ENCODE peak calls at places on chromosome 20, in eight cellular contexts. One of them, this sample, is unnamed.

GRCh38 chr20:45836841-45837240 is 3.2 kb downstream of the SNX21 start:
- DNase-seq in lung: no peak
- DNase-seq in Peyer's patch: no peak
- DNase-seq in psoas muscle: no peak
- DNase-seq in mucosa of descending colon: no peak
- DNase-seq in GM12878: no peak
- DNase-seq in GM23338: no peak
- DNase-seq in astrocyte: no peak
- DNase-seq in this sample: no peak

GRCh38 chr20:16477632-16478031 is 95.6 kb downstream of the KIF16B start:
- DNase-seq in lung: no peak
- DNase-seq in Peyer's patch: no peak
- DNase-seq in psoas muscle: no peak
- DNase-seq in mucosa of descending colon: no peak
- DNase-seq in GM12878: no peak
- DNase-seq in GM23338: no peak
- DNase-seq in astrocyte: no peak
- DNase-seq in this sample: no peak

GRCh38 chr20:58021481-58021880 is 207.0 kb downstream of the ANKRD60 start:
- DNase-seq in lung: no peak
- DNase-seq in Peyer's patch: no peak
- DNase-seq in psoas muscle: peak
- DNase-seq in mucosa of descending colon: no peak
- DNase-seq in GM12878: no peak
- DNase-seq in GM23338: peak
- DNase-seq in astrocyte: no peak
- DNase-seq in this sample: no peak

GRCh38 chr20:14507711-14508110 is 170.3 kb upstream of the FLRT3 start:
- DNase-seq in lung: no peak
- DNase-seq in Peyer's patch: no peak
- DNase-seq in psoas muscle: no peak
- DNase-seq in mucosa of descending colon: no peak
- DNase-seq in GM12878: no peak
- DNase-seq in GM23338: no peak
- DNase-seq in astrocyte: no peak
- DNase-seq in this sample: no peak

GRCh38 chr20:9218412-9219001 is 149.6 kb downstream of the PLCB4 start:
- DNase-seq in lung: no peak
- DNase-seq in Peyer's patch: no peak
- DNase-seq in psoas muscle: no peak
- DNase-seq in mucosa of descending colon: no peak
- DNase-seq in GM12878: no peak
- DNase-seq in GM23338: no peak
- DNase-seq in astrocyte: peak
- DNase-seq in this sample: no peak

GRCh38 chr20:14553774-14554524 is 216.5 kb upstream of the FLRT3 start:
- DNase-seq in lung: no peak
- DNase-seq in Peyer's patch: no peak
- DNase-seq in psoas muscle: no peak
- DNase-seq in mucosa of descending colon: no peak
- DNase-seq in GM12878: no peak
- DNase-seq in GM23338: no peak
- DNase-seq in astrocyte: peak
- DNase-seq in this sample: no peak

GRCh38 chr20:19070681-19071441 is 141.6 kb upstream of the SLC24A3 start:
- DNase-seq in lung: no peak
- DNase-seq in Peyer's patch: no peak
- DNase-seq in psoas muscle: no peak
- DNase-seq in mucosa of descending colon: no peak
- DNase-seq in GM12878: peak
- DNase-seq in GM23338: no peak
- DNase-seq in astrocyte: no peak
- DNase-seq in this sample: no peak

GRCh38 chr20:5674176-5674660 is 76.0 kb upstream of the SHLD1 start:
- DNase-seq in lung: no peak
- DNase-seq in Peyer's patch: no peak
- DNase-seq in psoas muscle: no peak
- DNase-seq in mucosa of descending colon: no peak
- DNase-seq in GM12878: peak
- DNase-seq in GM23338: no peak
- DNase-seq in astrocyte: peak
- DNase-seq in this sample: peak

GRCh38 chr20:58628491-58629212 is 22.4 kb upstream of the STX16 start:
- DNase-seq in lung: no peak
- DNase-seq in Peyer's patch: no peak
- DNase-seq in psoas muscle: no peak
- DNase-seq in mucosa of descending colon: no peak
- DNase-seq in GM12878: no peak
- DNase-seq in GM23338: no peak
- DNase-seq in astrocyte: no peak
- DNase-seq in this sample: no peak

GRCh38 chr20:20000223-20000968 is 16.8 kb upstream of the NAA20 start:
- DNase-seq in lung: no peak
- DNase-seq in Peyer's patch: no peak
- DNase-seq in psoas muscle: no peak
- DNase-seq in mucosa of descending colon: no peak
- DNase-seq in GM12878: no peak
- DNase-seq in GM23338: no peak
- DNase-seq in astrocyte: no peak
- DNase-seq in this sample: no peak

GRCh38 chr20:2692886-2693285 is 306 bp downstream of the EBF4 start:
- DNase-seq in lung: no peak
- DNase-seq in Peyer's patch: peak
- DNase-seq in psoas muscle: no peak
- DNase-seq in mucosa of descending colon: no peak
- DNase-seq in GM12878: no peak
- DNase-seq in GM23338: no peak
- DNase-seq in astrocyte: no peak
- DNase-seq in this sample: peak

GRCh38 chr20:57653546-57653900 is 33.3 kb upstream of the ZBP1 start:
- DNase-seq in lung: no peak
- DNase-seq in Peyer's patch: peak
- DNase-seq in psoas muscle: peak
- DNase-seq in mucosa of descending colon: no peak
- DNase-seq in GM12878: no peak
- DNase-seq in GM23338: no peak
- DNase-seq in astrocyte: no peak
- DNase-seq in this sample: peak

GRCh38 chr20:10558635-10559187 is 115.1 kb downstream of the JAG1 start:
- DNase-seq in lung: no peak
- DNase-seq in Peyer's patch: no peak
- DNase-seq in psoas muscle: no peak
- DNase-seq in mucosa of descending colon: no peak
- DNase-seq in GM12878: peak
- DNase-seq in GM23338: no peak
- DNase-seq in astrocyte: peak
- DNase-seq in this sample: peak

GRCh38 chr20:1809611-1810510 is 85.3 kb upstream of the SIRPA start:
- DNase-seq in lung: no peak
- DNase-seq in Peyer's patch: no peak
- DNase-seq in psoas muscle: no peak
- DNase-seq in mucosa of descending colon: no peak
- DNase-seq in GM12878: no peak
- DNase-seq in GM23338: no peak
- DNase-seq in astrocyte: peak
- DNase-seq in this sample: no peak

DNA sequence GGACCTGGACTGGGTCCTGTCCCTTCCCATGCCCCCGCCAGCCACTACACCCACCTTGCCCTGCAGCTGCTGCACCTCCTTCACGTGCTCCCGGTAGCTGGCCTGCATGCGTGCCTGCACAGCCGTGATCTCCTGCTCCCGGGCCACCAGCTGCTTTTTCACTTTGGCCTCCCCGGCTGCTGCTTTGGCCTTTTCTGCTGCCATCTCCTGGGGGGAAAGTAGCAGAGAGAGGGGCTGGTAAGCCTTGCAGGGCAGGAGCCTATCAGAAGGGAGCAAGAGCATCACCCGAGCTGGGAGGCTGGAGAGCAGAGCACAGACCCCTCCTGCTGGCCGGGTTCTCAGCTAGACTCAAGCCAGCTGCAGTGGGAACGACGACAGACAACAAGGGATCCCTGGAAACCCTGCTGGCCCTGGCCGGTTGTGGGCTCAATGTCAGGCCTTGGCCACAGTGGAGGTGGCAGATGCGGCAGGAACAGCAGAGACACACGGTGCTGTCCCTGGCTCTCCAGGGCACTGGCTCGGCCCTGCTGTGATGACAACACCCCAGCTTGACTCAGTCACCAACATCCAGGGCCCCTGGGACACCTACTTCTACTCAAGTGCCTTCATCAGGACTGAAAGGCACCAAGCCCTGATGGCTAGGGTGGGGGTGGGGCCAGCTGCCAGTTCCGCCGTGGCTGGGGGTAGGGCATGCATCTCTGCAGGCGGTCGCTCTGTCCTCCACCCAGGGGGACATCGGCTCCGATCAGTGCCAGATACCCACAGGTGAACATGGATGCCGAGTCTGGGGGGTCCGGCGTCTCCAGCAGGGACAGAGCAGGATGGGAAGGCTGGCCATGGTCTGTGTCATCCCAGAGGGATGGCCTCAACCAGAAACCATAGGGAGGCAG is 45.3 kb downstream of the RRBP1 start:
- DNase-seq in lung: no peak
- DNase-seq in Peyer's patch: no peak
- DNase-seq in psoas muscle: no peak
- DNase-seq in mucosa of descending colon: no peak
- DNase-seq in GM12878: no peak
- DNase-seq in GM23338: peak
- DNase-seq in astrocyte: no peak
- DNase-seq in this sample: no peak
- TF ChIP-seq CTCF in lung: no peak
- TF ChIP-seq CTCF in Peyer's patch: no peak
- TF ChIP-seq CTCF in psoas muscle: no peak
- TF ChIP-seq CTCF in mucosa of descending colon: no peak
- TF ChIP-seq CTCF in GM12878: no peak
- TF ChIP-seq CTCF in GM23338: peak
- TF ChIP-seq CTCF in astrocyte: no peak
- TF ChIP-seq CTCF in this sample: no peak

DNA sequence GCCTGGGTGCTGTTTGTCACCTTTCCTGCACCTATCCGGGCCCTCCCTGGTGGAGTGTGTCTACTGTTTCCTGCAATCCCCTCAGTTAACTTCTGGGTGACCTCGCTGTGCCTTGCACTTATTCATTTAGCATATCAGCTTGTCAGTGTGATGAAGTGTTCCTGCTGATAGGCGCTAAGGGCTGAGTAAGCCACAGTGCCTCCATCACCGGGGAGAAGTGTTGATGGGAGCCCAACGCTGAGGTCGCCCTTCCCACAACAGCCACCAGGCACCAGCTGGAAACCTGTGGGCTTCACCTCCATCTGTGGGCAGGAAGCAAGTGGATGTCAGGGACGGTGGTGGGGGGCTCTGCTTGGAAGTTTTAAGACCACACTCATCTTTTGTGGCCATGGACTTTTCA is 169.5 kb downstream of the TSHZ2 start:
- DNase-seq in lung: no peak
- DNase-seq in Peyer's patch: no peak
- DNase-seq in psoas muscle: no peak
- DNase-seq in mucosa of descending colon: no peak
- DNase-seq in GM12878: no peak
- DNase-seq in GM23338: no peak
- DNase-seq in astrocyte: peak
- DNase-seq in this sample: no peak
- TF ChIP-seq CTCF in lung: no peak
- TF ChIP-seq CTCF in Peyer's patch: no peak
- TF ChIP-seq CTCF in psoas muscle: no peak
- TF ChIP-seq CTCF in mucosa of descending colon: no peak
- TF ChIP-seq CTCF in GM12878: no peak
- TF ChIP-seq CTCF in GM23338: no peak
- TF ChIP-seq CTCF in astrocyte: no peak
- TF ChIP-seq CTCF in this sample: no peak

GRCh38 chr20:33791959-33792597 is 19.1 kb upstream of the CHMP4B start:
- DNase-seq in lung: peak
- DNase-seq in Peyer's patch: peak
- DNase-seq in psoas muscle: peak
- DNase-seq in mucosa of descending colon: peak
- DNase-seq in GM12878: no peak
- DNase-seq in GM23338: peak
- DNase-seq in astrocyte: peak
- DNase-seq in this sample: peak
- TF ChIP-seq CTCF in lung: peak
- TF ChIP-seq CTCF in Peyer's patch: peak
- TF ChIP-seq CTCF in psoas muscle: peak
- TF ChIP-seq CTCF in mucosa of descending colon: peak
- TF ChIP-seq CTCF in GM12878: peak
- TF ChIP-seq CTCF in GM23338: peak
- TF ChIP-seq CTCF in astrocyte: peak
- TF ChIP-seq CTCF in this sample: peak

GRCh38 chr20:61875221-61875885 is 190.3 kb downstream of the TAF4 start:
- DNase-seq in lung: no peak
- DNase-seq in Peyer's patch: no peak
- DNase-seq in psoas muscle: no peak
- DNase-seq in mucosa of descending colon: no peak
- DNase-seq in GM12878: no peak
- DNase-seq in GM23338: peak
- DNase-seq in astrocyte: no peak
- DNase-seq in this sample: no peak

GRCh38 chr20:61872371-61872900 is 193.2 kb downstream of the TAF4 start:
- DNase-seq in lung: no peak
- DNase-seq in Peyer's patch: no peak
- DNase-seq in psoas muscle: no peak
- DNase-seq in mucosa of descending colon: no peak
- DNase-seq in GM12878: no peak
- DNase-seq in GM23338: no peak
- DNase-seq in astrocyte: no peak
- DNase-seq in this sample: no peak

GRCh38 chr20:61875996-61876395 is 189.7 kb downstream of the TAF4 start:
- DNase-seq in lung: no peak
- DNase-seq in Peyer's patch: no peak
- DNase-seq in psoas muscle: no peak
- DNase-seq in mucosa of descending colon: no peak
- DNase-seq in GM12878: no peak
- DNase-seq in GM23338: no peak
- DNase-seq in astrocyte: no peak
- DNase-seq in this sample: no peak

GRCh38 chr20:61873651-61874420 is 191.8 kb downstream of the TAF4 start:
- DNase-seq in lung: no peak
- DNase-seq in Peyer's patch: no peak
- DNase-seq in psoas muscle: no peak
- DNase-seq in mucosa of descending colon: no peak
- DNase-seq in GM12878: no peak
- DNase-seq in GM23338: no peak
- DNase-seq in astrocyte: no peak
- DNase-seq in this sample: no peak

DNA sequence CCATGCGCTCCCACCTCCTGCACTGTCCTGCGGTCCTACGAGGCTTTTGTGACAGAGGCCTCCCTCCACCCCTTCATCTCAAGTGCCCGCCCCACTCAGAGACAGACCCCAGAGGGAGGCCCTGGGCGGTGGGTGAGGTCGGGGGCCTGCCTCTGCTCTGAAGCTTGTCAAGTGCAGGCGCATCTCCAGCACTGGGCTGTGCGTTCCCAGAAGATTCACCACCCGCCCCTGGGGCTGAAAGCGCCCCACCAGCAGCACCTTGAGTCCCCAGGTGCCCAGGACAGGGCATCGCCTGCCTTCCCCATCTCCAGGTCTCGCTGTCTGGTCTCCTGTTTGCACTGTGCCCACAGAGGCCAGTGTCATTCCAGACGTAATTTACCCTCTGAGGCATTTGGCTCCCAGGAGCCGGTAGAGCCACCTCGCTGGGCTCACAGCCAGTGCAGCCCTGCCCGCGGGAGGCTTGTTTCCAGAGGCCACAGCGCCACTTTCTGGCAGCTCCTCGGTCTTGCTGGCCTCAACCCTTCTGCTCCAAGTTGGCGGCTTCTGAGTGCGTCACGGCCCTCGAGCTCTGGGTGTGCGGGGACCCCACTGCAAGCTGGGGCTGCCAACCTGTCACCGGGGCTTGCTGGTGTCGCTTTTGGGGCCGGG is 191.1 kb downstream of the TAF4 start:
- DNase-seq in lung: no peak
- DNase-seq in Peyer's patch: no peak
- DNase-seq in psoas muscle: no peak
- DNase-seq in mucosa of descending colon: no peak
- DNase-seq in GM12878: no peak
- DNase-seq in GM23338: peak
- DNase-seq in astrocyte: peak
- DNase-seq in this sample: no peak
- TF ChIP-seq CTCF in lung: no peak
- TF ChIP-seq CTCF in Peyer's patch: no peak
- TF ChIP-seq CTCF in psoas muscle: no peak
- TF ChIP-seq CTCF in mucosa of descending colon: no peak
- TF ChIP-seq CTCF in GM12878: peak
- TF ChIP-seq CTCF in GM23338: peak
- TF ChIP-seq CTCF in astrocyte: peak
- TF ChIP-seq CTCF in this sample: no peak

This sample was measured in GM13976.